ENCODE peak calls at places on chromosomes 16 and 17, in five cellular contexts. T, Z, E, H and P are unnamed samples.

GRCh38 chr17:45672301-45672700 is 111.8 kb upstream of the CRHR1 start:
- DNase-seq in T (no peak), Z (no peak), E (no peak), H (no peak), P (no peak)

GRCh38 chr17:14299261-14300093 is 1.4 kb upstream of the HS3ST3B1 start:
- DNase-seq in T (no peak), Z (no peak), E (peak), H (peak), P (peak)

GRCh38 chr17:43543771-43544575 is 2.2 kb downstream of the ETV4 start:
- DNase-seq in T (no peak), Z (no peak), E (no peak), H (no peak), P (no peak)

GRCh38 chr16:57699481-57699880 is 4.9 kb downstream of the DRC7 start:
- DNase-seq in T (no peak), Z (no peak), E (no peak), H (no peak), P (no peak)

GRCh38 chr17:46726106-46726670 is 92.3 kb downstream of the WNT3 start:
- DNase-seq in T (no peak), Z (no peak), E (no peak), H (no peak), P (no peak)

GRCh38 chr16:69411064-69411985 is 13.1 kb upstream of the CYB5B start:
- DNase-seq in T (no peak), Z (no peak), E (no peak), H (peak), P (no peak)

GRCh38 chr16:10906914-10907756 is 30.1 kb downstream of the CIITA start:
- DNase-seq in T (no peak), Z (no peak), E (peak), H (no peak), P (no peak)

GRCh38 chr16:64132190-64132589 is 989.7 kb downstream of the CDH11 start:
- DNase-seq in T (no peak), Z (no peak), E (no peak), H (no peak), P (no peak)

GRCh38 chr17:2688351-2689342 is 22.9 kb downstream of the CLUH start:
- DNase-seq in T (no peak), Z (no peak), E (peak), H (peak), P (no peak)

GRCh38 chr17:15247891-15248529 is 17.1 kb downstream of the PMP22 start:
- DNase-seq in T (no peak), Z (no peak), E (no peak), H (no peak), P (no peak)

GRCh38 chr17:44591223-44591622 is 33.9 kb downstream of the FZD2 start:
- DNase-seq in T (no peak), Z (no peak), E (no peak), H (no peak), P (no peak)

GRCh38 chr17:29149431-29150064 is 30.6 kb downstream of the MYO18A start:
- DNase-seq in T (no peak), Z (peak), E (no peak), H (peak), P (peak)

GRCh38 chr17:31680126-31680525 is 178.9 kb downstream of the COPRS start:
- DNase-seq in T (no peak), Z (no peak), E (no peak), H (peak), P (no peak)

GRCh38 chr17:82943751-82944150 is 103.9 kb upstream of the ZNF750 start:
- DNase-seq in T (no peak), Z (no peak), E (no peak), H (no peak), P (no peak)

GRCh38 chr17:48180842-48181241 is 73.3 kb downstream of the SNX11 start:
- DNase-seq in T (no peak), Z (no peak), E (no peak), H (no peak), P (no peak)

GRCh38 chr17:60534010-60534555 is 8.0 kb upstream of the APPBP2 start:
- DNase-seq in T (no peak), Z (no peak), E (no peak), H (no peak), P (no peak)

GRCh38 chr16:67649494-67649931 is 4.6 kb downstream of the CARMIL2 start:
- DNase-seq in T (no peak), Z (no peak), E (no peak), H (no peak), P (no peak)

GRCh38 chr17:41003926-41004325 is 4.2 kb upstream of the KRTAP3-2 start:
- DNase-seq in T (no peak), Z (no peak), E (no peak), H (no peak), P (no peak)

GRCh38 chr17:66805567-66805966 is 29.4 kb upstream of the CACNG5 start:
- DNase-seq in T (no peak), Z (no peak), E (no peak), H (no peak), P (no peak)

GRCh38 chr17:32822996-32823395 is 53.9 kb downstream of the MYO1D start:
- DNase-seq in T (no peak), Z (no peak), E (no peak), H (peak), P (no peak)

GRCh38 chr16:17027488-17028129 is 443.2 kb downstream of the XYLT1 start:
- DNase-seq in T (no peak), Z (no peak), E (no peak), H (no peak), P (no peak)

GRCh38 chr17:31394544-31394943 is 3.1 kb downstream of the RAB11FIP4 start:
- DNase-seq in T (no peak), Z (no peak), E (peak), H (peak), P (peak)

GRCh38 chr17:74182041-74182783 is 21.3 kb upstream of the RPL38 start:
- DNase-seq in T (no peak), Z (no peak), E (no peak), H (peak), P (no peak)

GRCh38 chr16:85711982-85712587 is 23.3 kb upstream of the GINS2 start:
- DNase-seq in T (no peak), Z (no peak), E (no peak), H (no peak), P (no peak)

GRCh38 chr17:28996554-28997096 is 9.2 kb downstream of the SEZ6 start:
- DNase-seq in T (no peak), Z (no peak), E (no peak), H (no peak), P (no peak)

GRCh38 chr16:48098472-48098871 is 57.3 kb downstream of the ABCC12 start:
- DNase-seq in T (no peak), Z (no peak), E (no peak), H (no peak), P (no peak)

GRCh38 chr17:76075364-76076099 is 951 bp downstream of the GALR2 start:
- DNase-seq in T (no peak), Z (no peak), E (no peak), H (no peak), P (no peak)

GRCh38 chr17:75827291-75828050 is 16.7 kb downstream of the UNC13D start:
- DNase-seq in T (no peak), Z (peak), E (peak), H (peak), P (peak)

GRCh38 chr16:8905795-8906591 is 23.8 kb downstream of the LITAFD start:
- DNase-seq in T (no peak), Z (no peak), E (no peak), H (no peak), P (no peak)
- TF ChIP-seq CTCF in T (no peak), Z (no peak), E (no peak), H (no peak), P (no peak)

GRCh38 chr17:81315170-81315884 is 20.2 kb upstream of the SLC38A10 start:
- DNase-seq in T (no peak), Z (no peak), E (no peak), H (no peak), P (no peak)

GRCh38 chr17:81317992-81318391 is 22.9 kb upstream of the SLC38A10 start:
- DNase-seq in T (no peak), Z (no peak), E (no peak), H (no peak), P (no peak)

GRCh38 chr17:81314410-81315169 is 19.5 kb upstream of the SLC38A10 start:
- DNase-seq in T (no peak), Z (no peak), E (no peak), H (no peak), P (no peak)

GRCh38 chr17:81315885-81316391 is 20.8 kb upstream of the SLC38A10 start:
- DNase-seq in T (no peak), Z (no peak), E (no peak), H (no peak), P (no peak)

GRCh38 chr17:81317436-81317821 is 22.3 kb upstream of the SLC38A10 start:
- DNase-seq in T (no peak), Z (no peak), E (no peak), H (no peak), P (no peak)
- TF ChIP-seq CTCF in T (no peak), Z (no peak), E (no peak), H (no peak), P (no peak)

DNA sequence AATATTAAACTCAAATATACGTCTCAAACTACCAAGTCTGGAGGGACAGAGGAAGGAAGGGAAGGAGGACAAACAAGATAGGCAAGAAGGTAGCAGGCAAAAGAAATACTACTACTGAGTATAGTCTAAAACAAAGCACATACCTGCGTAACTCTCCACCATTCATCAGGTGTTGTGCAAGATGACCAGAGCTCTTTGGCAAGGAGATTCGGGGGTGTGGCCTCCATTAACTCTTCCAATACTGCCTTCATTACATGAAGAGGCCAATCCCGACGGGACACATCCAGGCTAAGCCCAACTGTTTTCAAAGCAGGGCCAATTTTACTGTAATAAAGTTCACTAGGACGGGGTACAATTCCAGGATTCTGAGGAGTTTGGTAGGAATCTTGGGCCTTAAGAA is 38.2 kb upstream of the ARL6IP1 start:
- DNase-seq in T (no peak), Z (peak), E (no peak), H (no peak), P (no peak)
- TF ChIP-seq CTCF in T (no peak), Z (no peak), E (no peak), H (no peak), P (no peak)

DNA sequence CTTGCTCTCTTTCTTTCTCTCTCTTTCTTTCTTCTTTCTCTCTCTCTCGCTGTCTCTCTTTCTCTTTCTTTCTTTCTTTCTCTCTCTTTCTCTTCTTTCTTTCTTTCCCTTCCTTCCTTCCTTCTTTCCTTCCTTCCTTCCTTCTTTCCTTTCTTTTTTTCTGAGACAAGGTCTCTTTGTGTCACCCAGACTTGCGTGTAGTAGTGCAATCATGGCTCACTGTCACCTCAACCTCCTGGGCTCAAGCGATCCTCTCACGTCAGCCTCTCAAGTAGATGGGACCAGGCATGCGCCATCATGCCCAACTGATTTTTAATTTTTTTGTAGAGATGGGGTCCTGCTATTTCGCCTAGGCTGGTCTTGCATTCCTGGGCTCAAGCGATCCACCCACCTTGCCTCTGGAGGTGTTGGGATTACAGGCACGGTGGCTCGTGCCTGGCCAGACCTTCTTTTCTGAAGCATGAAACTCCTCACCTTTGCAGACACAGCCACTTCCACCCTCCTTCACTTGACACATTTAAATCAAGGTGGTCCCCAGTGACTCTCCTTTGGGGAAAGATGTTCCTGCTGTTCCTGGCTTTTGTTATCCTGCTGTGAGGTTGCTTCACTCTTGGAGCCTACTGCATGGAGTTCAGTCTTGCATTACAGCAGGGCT is 26.8 kb upstream of the NKD1 start:
- DNase-seq in T (no peak), Z (no peak), E (no peak), H (peak), P (no peak)
- TF ChIP-seq CTCF in T (no peak), Z (no peak), E (no peak), H (no peak), P (no peak)